ENCODE peak calls at places on chromosomes 2 and 18, in five cellular contexts. K, E, L, V and Z are unnamed samples.

GRCh38 chr2:237487496-237487895 is 445 bp downstream of the MLPH start:
- DNase-seq in K (no peak), E (no peak), L (no peak), V (peak), Z (no peak)

GRCh38 chr2:113282747-113283533 is 4.2 kb upstream of the PAX8 start:
- DNase-seq in K (peak), E (no peak), L (peak), V (peak), Z (peak)

GRCh38 chr2:114489143-114489542 is 46.7 kb downstream of the DPP10 start:
- DNase-seq in K (no peak), E (no peak), L (no peak), V (no peak), Z (no peak)

GRCh38 chr2:8965573-8965972 is 37.9 kb downstream of the MBOAT2 start:
- DNase-seq in K (no peak), E (no peak), L (no peak), V (no peak), Z (no peak)

GRCh38 chr2:35365859-35366258 is 989.7 kb upstream of the CRIM1 start:
- DNase-seq in K (no peak), E (no peak), L (peak), V (no peak), Z (no peak)

GRCh38 chr18:37270046-37270665 is 295.4 kb downstream of the CELF4 start:
- DNase-seq in K (peak), E (no peak), L (peak), V (peak), Z (peak)

GRCh38 chr2:64482765-64483504 is 29.0 kb downstream of the LGALSL start:
- DNase-seq in K (no peak), E (no peak), L (peak), V (peak), Z (peak)

GRCh38 chr2:127498386-127498785 is 27.9 kb downstream of the IWS1 start:
- DNase-seq in K (no peak), E (peak), L (peak), V (peak), Z (peak)

GRCh38 chr2:61658841-61659780 is 121.0 kb upstream of the XPO1 start:
- DNase-seq in K (no peak), E (no peak), L (peak), V (peak), Z (peak)

GRCh38 chr2:197215988-197216979 is 94.3 kb downstream of the ANKRD44 start:
- DNase-seq in K (no peak), E (no peak), L (peak), V (peak), Z (peak)

GRCh38 chr2:205807758-205808157 is 125.5 kb downstream of the NRP2 start:
- DNase-seq in K (no peak), E (no peak), L (peak), V (no peak), Z (no peak)

GRCh38 chr2:236158969-236159777 is 9.0 kb downstream of the GBX2 start:
- DNase-seq in K (no peak), E (no peak), L (no peak), V (no peak), Z (no peak)

GRCh38 chr18:12606592-12607315 is 51.2 kb downstream of the SPIRE1 start:
- DNase-seq in K (no peak), E (no peak), L (peak), V (peak), Z (peak)

GRCh38 chr2:8605350-8606065 is 76.3 kb upstream of the ID2 start:
- DNase-seq in K (no peak), E (peak), L (peak), V (no peak), Z (no peak)

GRCh38 chr18:63567276-63567675 is 19.9 kb upstream of the SERPINB13 start:
- DNase-seq in K (no peak), E (no peak), L (peak), V (peak), Z (peak)

GRCh38 chr18:3710712-3711269 is 260.8 kb downstream of the TGIF1 start:
- DNase-seq in K (peak), E (no peak), L (peak), V (peak), Z (no peak)

GRCh38 chr2:9770308-9771100 is 72.8 kb upstream of the TAF1B start:
- DNase-seq in K (peak), E (no peak), L (peak), V (peak), Z (peak)

GRCh38 chr2:33134086-33134763 is 187.5 kb downstream of the LTBP1 start:
- DNase-seq in K (peak), E (peak), L (peak), V (peak), Z (peak)

GRCh38 chr2:134199123-134199522 is 54.7 kb upstream of the MGAT5 start:
- DNase-seq in K (no peak), E (no peak), L (no peak), V (peak), Z (no peak)

GRCh38 chr2:50344509-50345106 is 687.3 kb downstream of the NRXN1 start:
- DNase-seq in K (no peak), E (no peak), L (no peak), V (no peak), Z (no peak)

GRCh38 chr2:234331566-234331965 is 165.3 kb downstream of the ARL4C start:
- DNase-seq in K (no peak), E (no peak), L (no peak), V (no peak), Z (no peak)

GRCh38 chr2:217331577-217332139 is 471.8 kb upstream of the TNP1 start:
- DNase-seq in K (peak), E (peak), L (peak), V (peak), Z (peak)

GRCh38 chr2:42815725-42816124 is 23.3 kb upstream of the HAAO start:
- DNase-seq in K (no peak), E (no peak), L (no peak), V (no peak), Z (no peak)

GRCh38 chr2:28134262-28134812 is 243.8 kb downstream of the BABAM2 start:
- DNase-seq in K (peak), E (no peak), L (no peak), V (peak), Z (no peak)

GRCh38 chr2:5364361-5364760 is 327.8 kb upstream of the SOX11 start:
- DNase-seq in K (no peak), E (no peak), L (no peak), V (no peak), Z (no peak)

GRCh38 chr2:63052411-63053234 is 2.0 kb downstream of the OTX1 start:
- DNase-seq in K (no peak), E (no peak), L (no peak), V (peak), Z (no peak)

GRCh38 chr18:38077219-38077618 is 511.6 kb upstream of the CELF4 start:
- DNase-seq in K (no peak), E (no peak), L (no peak), V (no peak), Z (no peak)

GRCh38 chr18:62788891-62789290 is 73.5 kb downstream of the PHLPP1 start:
- DNase-seq in K (no peak), E (no peak), L (no peak), V (no peak), Z (peak)

GRCh38 chr2:150146879-150147278 is 340.6 kb downstream of the RND3 start:
- DNase-seq in K (no peak), E (no peak), L (no peak), V (no peak), Z (no peak)

GRCh38 chr2:233912799-233913423 is 4.3 kb upstream of the TRPM8 start:
- DNase-seq in K (no peak), E (no peak), L (peak), V (peak), Z (no peak)

GRCh38 chr2:125371867-125372266 is 1284.1 kb upstream of the GYPC start:
- DNase-seq in K (no peak), E (no peak), L (no peak), V (no peak), Z (no peak)

GRCh38 chr18:48914581-48915251 is 36.0 kb downstream of the SMAD7 start:
- DNase-seq in K (no peak), E (no peak), L (no peak), V (no peak), Z (no peak)

GRCh38 chr18:45958730-45959129 is 8.4 kb downstream of the EPG5 start:
- DNase-seq in K (no peak), E (no peak), L (peak), V (peak), Z (no peak)